ENCODE peak calls at places on chromosomes 4 and X, in seven cellular contexts. G is CD14-positive monocyte, B is foreskin fibroblast, H is GM06990, Y is mucosa of descending colon, U is MCF 10A, R is RWPE2. E is an unnamed sample.

GRCh38 chr4:87492617-87493016 is 36.6 kb downstream of the SPARCL1 start:
- DNase-seq in H (no peak), U (no peak), R (no peak), Y (no peak), B (no peak), G (no peak), E (no peak)

GRCh38 chrX:103407776-103408175 is 31.4 kb downstream of the BEX3 start:
- DNase-seq in R (no peak), B (no peak), U (no peak), Y (no peak), H (no peak), G (no peak), E (no peak)

GRCh38 chr4:1258457-1258856 is 9.5 kb upstream of the CTBP1 start:
- DNase-seq in U (no peak), Y (no peak), H (no peak), G (no peak), B (no peak), R (no peak), E (no peak)

GRCh38 chrX:111040377-111041017 is 55.5 kb upstream of the PAK3 start:
- DNase-seq in H (no peak), G (no peak), Y (no peak), U (peak; percentile 62), R (no peak), B (peak; percentile 3), E (no peak)

GRCh38 chr4:182190306-182190705 is 52.9 kb upstream of the TENM3 start:
- DNase-seq in Y (no peak), U (no peak), R (no peak), B (peak; percentile 8), G (no peak), H (no peak), E (no peak)

GRCh38 chr4:13170131-13170530 is 314.0 kb downstream of the RAB28 start:
- DNase-seq in B (no peak), Y (no peak), H (no peak), G (no peak), U (no peak), R (no peak), E (no peak)

GRCh38 chrX:110671068-110671803 is 124.4 kb downstream of the CHRDL1 start:
- DNase-seq in R (no peak), Y (no peak), U (peak; percentile 56), H (no peak), B (peak; percentile 9), G (no peak), E (no peak)

GRCh38 chr4:185437809-185438208 is 12.0 kb upstream of the UFSP2 start:
- DNase-seq in U (no peak), G (no peak), B (no peak), H (no peak), R (no peak), Y (no peak), E (no peak)

GRCh38 chr4:179372746-179373145 is 1930.5 kb upstream of the AGA start:
- DNase-seq in Y (no peak), G (no peak), R (no peak), H (no peak), B (no peak), U (no peak), E (no peak)

GRCh38 chr4:187550256-187550950 is 445.2 kb upstream of the ZFP42 start:
- DNase-seq in U (no peak), B (peak; percentile 72), Y (no peak), R (no peak), H (no peak), G (no peak), E (no peak)

GRCh38 chr4:36064147-36064546 is 180.2 kb downstream of the ARAP2 start:
- DNase-seq in H (no peak), R (no peak), G (no peak), U (peak; percentile 35), B (no peak), Y (no peak), E (no peak)

GRCh38 chr4:78293841-78294301 is 236.7 kb downstream of the FRAS1 start:
- DNase-seq in Y (no peak), G (no peak), U (peak; percentile 61), H (no peak), R (no peak), B (peak; percentile 95), E (no peak)

GRCh38 chr4:48518143-48518542 is 28.1 kb downstream of the ZAR1 start:
- DNase-seq in Y (no peak), R (no peak), H (no peak), U (no peak), B (no peak), G (no peak), E (no peak)

GRCh38 chr4:172142331-172142738 is 329.1 kb downstream of the GALNTL6 start:
- DNase-seq in H (no peak), G (no peak), U (peak; percentile 3), Y (no peak), R (no peak), B (peak; percentile 46), E (no peak)

GRCh38 chrX:46333550-46333949 is 211.7 kb downstream of the ZNF674 start:
- DNase-seq in U (peak; percentile 55), H (no peak), R (peak; percentile 64), B (no peak), Y (no peak), G (no peak), E (no peak)

GRCh38 chr4:780730-781492 is 45.0 kb downstream of the CPLX1 start:
- DNase-seq in B (no peak), R (no peak), U (no peak), H (no peak), G (no peak), Y (no peak), E (peak; percentile 93)

GRCh38 chr4:174244441-174244840 is 39.0 kb downstream of the FBXO8 start:
- DNase-seq in B (peak; percentile 12), U (no peak), H (no peak), Y (no peak), R (no peak), G (no peak), E (no peak)

GRCh38 chrX:149499766-149500165 is 5.3 kb downstream of the IDS start:
- DNase-seq in R (no peak), U (no peak), G (no peak), H (no peak), B (no peak), Y (no peak), E (no peak)

DNA sequence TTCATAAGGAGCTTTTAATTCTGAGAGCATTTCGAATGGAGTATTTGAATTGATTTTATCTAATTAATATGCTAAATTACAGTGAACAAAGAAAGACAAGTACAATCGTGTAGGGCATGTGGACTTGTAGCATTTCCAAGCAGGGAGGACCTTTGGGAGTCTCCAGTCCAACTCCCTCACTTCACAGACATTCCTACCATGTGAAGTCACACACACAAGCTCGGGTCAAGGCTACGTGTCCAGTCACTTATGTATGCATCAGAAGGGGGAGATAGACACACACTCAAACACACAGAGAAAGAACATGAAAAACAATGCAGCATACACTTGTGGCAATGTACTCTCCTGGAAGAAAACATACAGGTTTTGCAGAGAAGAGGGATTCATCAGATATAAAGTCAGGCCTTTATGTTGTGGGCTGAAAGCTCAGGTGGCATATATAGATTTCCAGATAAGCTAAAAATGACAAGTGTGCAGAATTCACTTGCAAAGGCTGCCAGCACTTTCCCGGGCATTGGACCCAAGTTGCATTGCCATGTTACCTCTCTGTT is 136.1 kb upstream of the MID1 start:
- DNase-seq in U (peak; percentile 53), G (no peak), B (peak; percentile 85), R (no peak), Y (no peak), H (no peak), E (no peak)
- TF ChIP-seq CTCF in U (no peak), G (no peak), B (no peak), R (no peak), Y (no peak), H (no peak), E (peak; percentile 44)

DNA sequence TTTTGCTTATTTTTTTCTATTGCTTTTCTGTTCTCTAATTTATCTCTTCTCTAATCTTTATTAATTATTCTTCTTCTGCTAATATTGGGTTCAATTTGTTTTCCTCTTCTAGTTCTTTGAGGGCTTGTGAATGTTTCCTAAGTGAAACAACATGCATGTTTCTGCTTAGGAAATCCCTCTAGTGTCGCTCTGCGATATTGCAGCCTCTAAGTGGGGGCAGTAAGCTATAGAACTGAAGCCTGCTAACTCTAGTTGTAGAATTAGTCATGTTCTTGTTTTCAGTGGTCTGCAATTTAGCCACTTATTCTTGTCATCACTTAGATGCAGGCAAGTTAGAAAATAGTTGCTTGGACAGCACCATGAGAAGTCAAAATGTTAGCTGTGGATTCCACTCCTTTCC is 222.6 kb downstream of the SPIN4 start:
- DNase-seq in Y (no peak), B (peak; percentile 1), G (no peak), R (no peak), U (peak; percentile 27), H (no peak), E (no peak)
- TF ChIP-seq CTCF in Y (no peak), B (peak; percentile 25), G (peak; percentile 9), R (peak; percentile 29), U (peak; percentile 49), H (peak; percentile 60), E (peak; percentile 68)

GRCh38 chrX:56284269-56284668 is 52.1 kb downstream of the KLF8 start:
- DNase-seq in B (no peak), R (no peak), G (no peak), H (no peak), U (no peak), Y (no peak), E (no peak)

GRCh38 chrX:56279869-56280268 is 47.7 kb downstream of the KLF8 start:
- DNase-seq in B (no peak), H (no peak), G (no peak), U (no peak), Y (no peak), R (no peak), E (no peak)

DNA sequence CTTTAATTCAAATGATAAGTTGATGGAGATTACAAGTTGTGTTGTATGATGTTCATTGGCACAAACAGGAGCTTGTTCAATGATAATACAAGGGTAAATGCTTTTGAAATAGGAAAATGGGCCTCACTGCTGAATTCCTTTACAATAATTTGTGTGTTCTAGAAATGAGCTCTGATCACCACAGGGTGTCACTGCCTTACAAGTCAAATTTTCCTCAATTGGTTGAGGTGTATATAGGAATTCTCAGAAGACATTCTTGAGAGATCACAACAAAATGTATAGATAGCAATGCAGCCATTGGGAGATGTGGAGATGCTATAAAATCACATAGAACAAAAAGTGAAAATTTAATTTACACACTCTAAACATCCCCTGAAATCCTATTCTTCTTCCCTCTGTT is 49.6 kb downstream of the KLF8 start:
- DNase-seq in H (no peak), R (no peak), Y (no peak), B (peak; percentile 13), G (no peak), U (peak; percentile 33), E (no peak)
- TF ChIP-seq CTCF in H (peak; percentile 29), R (peak; percentile 10), Y (no peak), B (no peak), G (no peak), U (peak; percentile 34), E (peak; percentile 72)

GRCh38 chr4:57193996-57194675 is 84.0 kb upstream of the IGFBP7 start:
- DNase-seq in Y (no peak), G (no peak), R (no peak), B (no peak), H (no peak), U (no peak), E (no peak)

GRCh38 chr4:57191523-57192034 is 81.4 kb upstream of the IGFBP7 start:
- DNase-seq in R (no peak), U (peak; percentile 16), B (no peak), G (no peak), H (no peak), Y (no peak), E (no peak)

GRCh38 chr4:57193164-57193810 is 83.1 kb upstream of the IGFBP7 start:
- DNase-seq in R (no peak), B (no peak), U (no peak), H (no peak), Y (no peak), G (no peak), E (no peak)

GRCh38 chr4:57187241-57187640 is 77.1 kb upstream of the IGFBP7 start:
- DNase-seq in G (no peak), Y (no peak), U (peak; percentile 59), B (peak; percentile 15), R (no peak), H (no peak), E (no peak)

GRCh38 chr4:57190651-57191481 is 80.7 kb upstream of the IGFBP7 start:
- DNase-seq in G (no peak), R (no peak), B (peak; percentile 31), H (no peak), U (peak; percentile 50), Y (no peak), E (no peak)
- TF ChIP-seq CTCF in G (peak; percentile 79), R (peak; percentile 46), B (peak; percentile 50), H (peak; percentile 81), U (peak; percentile 55), Y (no peak), E (peak; percentile 74)